ENCODE peak calls at places on chromosomes 11 and 22, in eight cellular contexts. N is fibroblast of the aortic adventitia; T is RWPE1; X is epithelial cell of esophagus; U is mammary epithelial cell; O is psoas muscle; H is CD4-positive, alpha-beta T cell; Z is heart left ventricle. S is an unnamed sample.

GRCh38 chr11:102929966-102930365 is 25.6 kb downstream of the MMP13 start:
- DNase-seq in N (no peak), T (no peak), X (peak), U (peak), O (no peak), H (no peak), Z (no peak), S (no peak)

GRCh38 chr22:49351761-49352221 is 475.9 kb downstream of the BRD1 start:
- DNase-seq in N (no peak), T (no peak), X (no peak), U (no peak), O (no peak), H (no peak), Z (no peak), S (no peak)

GRCh38 chr11:61949169-61950034 is 749 bp upstream of the BEST1 start:
- DNase-seq in N (peak), T (peak), X (peak), U (no peak), O (peak), H (no peak), Z (peak), S (peak)

GRCh38 chr22:42376721-42377177 is 55.5 kb downstream of the NFAM1 start:
- DNase-seq in N (peak), T (no peak), X (no peak), U (no peak), O (peak), H (no peak), Z (peak), S (peak)

GRCh38 chr11:69157156-69157821 is 1.6 kb downstream of the SMIM38 start:
- DNase-seq in N (peak), T (no peak), X (no peak), U (peak), O (peak), H (no peak), Z (peak), S (peak)

GRCh38 chr11:43548921-43549320 is 131.6 kb upstream of the HSD17B12 start:
- DNase-seq in N (no peak), T (no peak), X (no peak), U (no peak), O (no peak), H (no peak), Z (no peak), S (no peak)

GRCh38 chr22:29689872-29690213 is 30.0 kb upstream of the CABP7 start:
- DNase-seq in N (peak), T (no peak), X (peak), U (peak), O (peak), H (peak), Z (peak), S (peak)

GRCh38 chr11:120385110-120385509 is 48.9 kb downstream of the ARHGEF12 start:
- DNase-seq in N (no peak), T (no peak), X (no peak), U (no peak), O (no peak), H (no peak), Z (no peak), S (no peak)

GRCh38 chr11:107720305-107720775 is 8.5 kb upstream of the SLN start:
- DNase-seq in N (no peak), T (no peak), X (no peak), U (no peak), O (no peak), H (no peak), Z (no peak), S (no peak)

GRCh38 chr22:35712672-35713071 is 5.0 kb upstream of the APOL5 start:
- DNase-seq in N (no peak), T (no peak), X (no peak), U (no peak), O (no peak), H (no peak), Z (no peak), S (no peak)

GRCh38 chr11:91158297-91158696 is 935.4 kb upstream of the CHORDC1 start:
- DNase-seq in N (no peak), T (no peak), X (no peak), U (no peak), O (no peak), H (no peak), Z (no peak), S (no peak)

GRCh38 chr11:106959800-106960199 is 58.5 kb downstream of the GUCY1A2 start:
- DNase-seq in N (peak), T (no peak), X (no peak), U (no peak), O (no peak), H (no peak), Z (no peak), S (no peak)

DNA sequence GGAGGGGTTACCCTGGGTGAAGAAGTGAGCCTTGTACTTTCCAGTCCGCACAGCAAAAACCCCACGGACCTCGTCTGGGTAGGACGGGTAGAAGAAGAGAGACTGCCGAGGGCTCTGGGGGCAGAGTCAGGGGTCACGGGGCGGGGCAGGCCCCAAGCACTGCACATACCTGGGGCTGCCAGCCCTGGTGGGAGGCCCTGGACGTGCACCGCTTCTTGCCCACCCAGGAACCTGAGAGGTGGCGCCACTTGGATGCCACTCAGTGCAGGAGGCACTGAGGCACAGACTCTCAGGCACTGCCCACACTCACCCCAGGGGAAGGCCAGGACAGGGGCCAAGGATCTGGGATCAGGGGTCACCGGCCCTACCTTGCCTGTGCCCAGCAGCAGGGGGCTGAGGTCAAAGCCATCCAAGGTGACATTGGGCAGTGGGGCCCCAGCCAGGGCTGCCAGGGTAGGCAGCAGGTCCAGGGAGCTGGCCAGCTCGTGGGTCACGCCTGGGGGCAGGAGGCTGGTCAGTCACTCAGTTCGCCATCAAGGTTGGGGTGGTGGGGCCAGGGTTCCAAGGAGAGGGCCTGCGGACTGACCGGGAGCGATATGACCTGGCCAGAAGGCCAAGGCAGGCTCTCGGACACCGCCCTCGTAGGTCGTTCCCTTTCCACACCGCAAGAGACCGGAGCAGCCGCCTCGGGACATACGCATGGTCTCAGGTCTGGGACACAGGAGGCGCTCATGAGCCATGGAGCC is 2.2 kb downstream of the ARSA start:
- DNase-seq in N (no peak), T (no peak), X (no peak), U (no peak), O (no peak), H (no peak), Z (no peak), S (no peak)
- TF ChIP-seq CTCF in N (no peak), T (no peak), X (no peak), U (no peak), O (peak), H (no peak), Z (peak), S (peak)

DNA sequence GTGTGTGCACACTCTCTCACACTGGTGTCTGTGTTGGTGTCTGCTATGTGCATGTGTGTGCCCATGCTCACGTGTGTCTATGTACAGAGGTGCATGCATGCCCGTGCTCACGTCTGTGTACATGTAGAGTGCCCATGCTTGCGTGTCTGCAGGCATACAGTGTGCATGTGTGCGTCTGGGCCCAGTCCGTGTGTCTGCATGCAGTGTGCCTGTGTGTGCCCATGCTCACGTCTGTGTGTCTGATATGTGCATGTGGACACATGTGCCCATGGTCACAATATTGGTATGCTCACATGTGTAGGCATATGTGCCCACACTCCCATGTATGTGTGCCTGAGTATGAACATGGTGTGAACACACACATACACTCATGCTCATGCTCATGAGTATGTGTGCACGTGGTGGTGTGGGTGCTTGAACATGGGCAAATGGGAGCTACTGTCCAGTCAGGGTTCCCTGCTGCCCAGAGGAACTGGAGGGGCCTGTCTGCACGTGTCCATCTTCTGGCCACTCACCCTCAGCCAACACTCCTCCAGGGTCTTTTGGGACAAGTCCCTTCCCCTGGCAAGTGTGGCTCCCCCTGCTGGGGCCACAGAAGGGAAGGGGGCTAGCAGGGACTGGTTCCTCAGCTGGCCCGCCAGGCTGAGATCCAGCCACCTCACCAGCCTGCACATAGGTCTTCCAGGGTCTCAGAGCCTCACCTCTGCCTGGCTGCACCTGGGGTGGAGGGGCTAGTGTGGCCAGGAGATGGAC is 7.3 kb upstream of the TBX1 start:
- DNase-seq in N (no peak), T (no peak), X (no peak), U (no peak), O (no peak), H (no peak), Z (no peak), S (no peak)
- TF ChIP-seq CTCF in N (no peak), T (no peak), X (no peak), U (no peak), O (no peak), H (no peak), Z (no peak), S (no peak)

DNA sequence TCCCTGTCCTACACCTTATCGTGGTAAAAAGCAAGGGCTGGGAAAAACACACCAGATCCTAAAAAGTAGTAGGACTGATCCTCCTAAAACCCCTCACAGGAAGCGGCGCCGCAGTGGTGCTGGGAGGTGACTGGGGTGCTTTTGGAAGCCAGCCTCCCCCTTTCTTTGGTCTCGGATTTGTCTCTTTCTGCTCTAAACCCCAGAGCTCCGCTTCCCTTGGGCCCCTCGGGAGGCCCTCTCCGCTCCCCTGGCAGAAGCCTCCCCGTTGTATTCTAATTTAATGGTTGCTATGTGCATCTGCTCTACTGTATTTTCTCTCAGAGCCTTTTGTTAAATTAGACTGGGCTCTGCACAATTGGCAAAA is 587.8 kb downstream of the OPCML start:
- DNase-seq in N (no peak), T (no peak), X (no peak), U (no peak), O (no peak), H (no peak), Z (no peak), S (no peak)
- TF ChIP-seq CTCF in N (no peak), T (no peak), X (no peak), U (no peak), O (no peak), H (no peak), Z (no peak), S (no peak)

GRCh38 chr22:22997262-22997898 is 72.9 kb upstream of the GNAZ start:
- DNase-seq in N (no peak), T (no peak), X (no peak), U (no peak), O (no peak), H (no peak), Z (no peak), S (no peak)
- TF ChIP-seq CTCF in N (no peak), T (no peak), X (no peak), U (no peak), O (no peak), H (no peak), Z (no peak), S (no peak)

DNA sequence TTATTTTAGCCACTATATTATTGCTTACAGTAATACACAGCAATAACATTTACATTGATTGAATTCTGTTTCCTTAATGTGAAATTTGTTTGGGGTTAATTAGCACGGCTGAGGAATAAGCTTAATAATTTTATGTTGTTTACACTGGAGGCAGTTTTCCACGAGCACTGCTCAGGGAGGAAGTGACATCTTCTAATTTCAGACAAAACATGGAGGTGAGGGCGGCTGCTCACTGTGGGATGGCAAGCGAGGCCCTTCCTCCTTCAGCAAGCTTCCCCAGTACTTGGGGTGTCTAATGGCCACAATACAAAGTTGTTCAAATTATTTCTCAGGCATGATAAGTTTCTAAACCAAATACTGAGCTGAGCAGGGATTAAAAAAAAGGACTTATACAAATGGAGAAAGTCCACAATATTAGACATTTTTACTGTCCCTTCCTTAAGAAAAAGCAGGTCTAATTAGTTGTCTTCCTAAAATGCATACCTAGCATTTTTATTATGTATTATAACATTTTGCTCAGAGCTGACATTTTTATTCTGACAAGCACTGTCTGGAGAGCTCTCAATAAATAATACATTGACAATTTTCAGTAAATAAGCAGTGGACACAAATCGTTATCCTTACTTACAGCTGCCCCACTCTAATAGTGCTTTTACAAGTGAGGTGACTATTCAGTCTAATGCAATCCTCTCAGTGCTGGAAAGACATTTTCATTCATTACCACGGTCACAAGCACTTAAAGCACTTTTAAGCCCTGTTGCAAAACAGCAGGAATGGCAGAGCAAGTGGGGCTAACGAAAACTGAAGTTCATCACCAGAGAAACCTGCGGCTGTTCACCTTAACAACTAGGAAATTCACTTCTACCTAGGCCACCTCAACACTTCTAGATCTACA is 56.2 kb downstream of the SOX6 start:
- DNase-seq in N (no peak), T (no peak), X (no peak), U (no peak), O (no peak), H (no peak), Z (no peak), S (no peak)
- TF ChIP-seq CTCF in N (no peak), T (no peak), X (no peak), U (no peak), O (no peak), H (no peak), Z (no peak), S (no peak)

GRCh38 chr11:93784935-93785360 is 866 bp downstream of the MED17 start:
- DNase-seq in N (peak), T (peak), X (no peak), U (no peak), O (no peak), H (no peak), Z (no peak), S (no peak)
- TF ChIP-seq CTCF in N (no peak), T (no peak), X (no peak), U (no peak), O (no peak), H (peak), Z (no peak), S (no peak)

DNA sequence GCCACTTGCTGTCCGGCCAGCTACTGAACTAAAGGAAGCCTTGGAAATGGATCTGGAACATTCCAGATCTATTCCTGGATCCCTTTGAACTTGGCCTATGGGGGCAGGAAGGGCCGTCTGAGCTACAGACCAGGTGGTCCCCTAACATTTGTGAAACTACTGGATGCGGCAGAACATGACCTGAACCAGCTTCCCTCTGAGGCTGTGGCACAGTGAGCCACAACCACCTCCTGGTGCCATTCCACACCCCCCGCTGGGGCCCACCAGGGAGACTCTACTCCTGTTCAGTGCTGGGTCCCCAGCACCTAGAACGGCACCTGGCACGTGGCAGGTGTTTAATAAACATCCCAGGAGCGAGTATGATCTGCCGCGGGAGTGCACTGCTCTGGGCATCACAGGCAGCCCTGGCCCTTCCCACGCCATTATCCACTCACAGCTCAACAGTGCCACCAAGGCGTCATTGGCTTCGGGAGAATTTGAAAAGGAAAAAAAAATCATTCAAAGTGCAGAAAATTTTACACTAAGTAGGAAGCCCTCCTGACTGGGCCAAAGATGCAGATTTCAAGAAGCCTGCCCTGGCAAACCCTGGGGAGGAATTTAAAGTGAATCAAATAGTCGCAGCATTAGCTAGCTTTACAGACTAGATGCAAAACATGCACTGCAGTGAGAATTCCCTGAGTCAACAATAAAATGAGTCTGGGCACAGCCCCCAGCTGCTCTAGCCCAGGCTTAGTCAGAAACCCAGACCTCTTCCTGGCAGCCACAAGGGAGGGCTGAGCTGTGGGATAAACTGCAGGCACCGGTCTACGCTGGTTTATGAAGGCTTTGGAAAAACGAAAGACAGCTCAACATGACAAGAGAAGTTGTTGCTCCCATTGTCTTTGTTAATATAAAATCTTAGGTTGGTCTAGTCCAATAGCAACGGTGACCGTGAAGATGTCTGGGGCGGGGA is 14.3 kb upstream of the EFCAB6 start:
- DNase-seq in N (peak), T (peak), X (peak), U (peak), O (no peak), H (no peak), Z (no peak), S (peak)
- TF ChIP-seq CTCF in N (peak), T (peak), X (peak), U (peak), O (no peak), H (no peak), Z (no peak), S (peak)